ENCODE peak calls at places on chromosome 18, in four cellular contexts. E is stimulated activated CD4-positive, alpha-beta T cell treated with anti-CD3 and anti-CD28 coated beads, Interleukin-4, amount 100 ng/mL, for 24 hours; A is activated T-cell treated with anti-CD3 and anti-CD28 coated beads for 1 hour; J is EL. Q is an unnamed sample.

GRCh38 chr18:48055351-48055750 is 124.9 kb upstream of the SMAD2 start:
- DNase-seq in E (no peak), A (no peak), J (no peak), Q (no peak)

GRCh38 chr18:44651918-44652317 is 28.8 kb upstream of the SETBP1 start:
- DNase-seq in E (no peak), A (no peak), J (peak; percentile 19), Q (no peak)

GRCh38 chr18:26456070-26456491 is 92.3 kb downstream of the KCTD1 start:
- DNase-seq in E (no peak), A (no peak), J (no peak), Q (no peak)

GRCh38 chr18:26088482-26088881 is 1.9 kb downstream of the SS18 start:
- DNase-seq in E (no peak), A (no peak), J (peak; percentile 15), Q (no peak)

GRCh38 chr18:65468881-65469280 is 281.9 kb upstream of the CDH7 start:
- DNase-seq in E (no peak), A (no peak), J (no peak), Q (no peak)

GRCh38 chr18:50619833-50620232 is 59.9 kb downstream of the MAPK4 start:
- DNase-seq in E (no peak), A (no peak), J (no peak), Q (no peak)

GRCh38 chr18:74389161-74389927 is 67.8 kb downstream of the DIPK1C start:
- DNase-seq in E (no peak), A (no peak), J (no peak), Q (no peak)

GRCh38 chr18:79506191-79507075 is 110.7 kb downstream of the NFATC1 start:
- DNase-seq in E (no peak), A (no peak), J (no peak), Q (peak; percentile 69)

GRCh38 chr18:32771871-32772499 is 838 bp downstream of the KLHL14 start:
- DNase-seq in E (no peak), A (no peak), J (no peak), Q (no peak)

GRCh38 chr18:36139251-36139650 is 9.6 kb downstream of the ELP2 start:
- DNase-seq in E (no peak), A (no peak), J (no peak), Q (no peak)

GRCh38 chr18:22293417-22293816 is 124.0 kb downstream of the GATA6 start:
- DNase-seq in E (no peak), A (no peak), J (peak; percentile 16), Q (no peak)

GRCh38 chr18:73511751-73512525 is 635.7 kb downstream of the FBXO15 start:
- DNase-seq in E (no peak), A (no peak), J (no peak), Q (no peak)

GRCh38 chr18:6729247-6730091 is at the start of gene ARHGAP28:
- DNase-seq in E (no peak), A (no peak), J (peak; percentile 92), Q (peak; percentile 87)

GRCh38 chr18:48541026-48541746 is 2.4 kb downstream of the CTIF start:
- DNase-seq in E (peak; percentile 11), A (no peak), J (peak; percentile 86), Q (peak; percentile 83)

GRCh38 chr18:13461488-13461887 is 242.9 kb downstream of the LDLRAD4 start:
- DNase-seq in E (no peak), A (no peak), J (no peak), Q (no peak)

GRCh38 chr18:26865557-26865956 is at the start of gene AQP4:
- DNase-seq in E (no peak), A (no peak), J (no peak), Q (peak; percentile 45)

GRCh38 chr18:36593001-36593400 is 235.8 kb downstream of the TPGS2 start:
- DNase-seq in E (no peak), A (no peak), J (peak; percentile 31), Q (no peak)